ENCODE peak calls at places on chromosomes 5 and 9, in ten cellular contexts. T is cardiac fibroblast, O is fibroblast of mammary gland, U is fibroblast of lung, D is HFF-Myc, B is neural progenitor cell, L is nephron progenitor cell, G is neural crest cell, E is cardiac muscle cell, J is dorsolateral prefrontal cortex. M is an unnamed sample.

GRCh38 chr9:121651295-121652036 is at the start of gene DAB2IP:
- DNase-seq in J (peak), U (peak), G (peak), L (peak), B (peak), E (peak), T (peak), O (no peak), D (no peak), M (no peak)

GRCh38 chr5:119031047-119031886 is 39.6 kb upstream of the DMXL1 start:
- DNase-seq in G (no peak), O (no peak), B (no peak), U (no peak), L (no peak), J (no peak), E (no peak), T (no peak), D (no peak), M (no peak)

GRCh38 chr9:90729351-90729750 is 72.3 kb upstream of the SYK start:
- DNase-seq in L (no peak), O (no peak), E (no peak), B (no peak), U (no peak), T (no peak), D (no peak), J (no peak), G (no peak), M (no peak)

GRCh38 chr9:114803459-114803858 is 2.4 kb downstream of the TNFSF15 start:
- DNase-seq in E (no peak), U (no peak), D (no peak), G (no peak), T (no peak), L (no peak), J (no peak), O (no peak), B (no peak), M (no peak)

GRCh38 chr5:180251141-180251540 is 40.7 kb downstream of the MAPK9 start:
- DNase-seq in B (no peak), D (no peak), E (no peak), L (no peak), T (no peak), U (no peak), O (no peak), G (no peak), J (peak), M (no peak)

GRCh38 chr9:124218438-124219289 is 39.1 kb upstream of the NEK6 start:
- DNase-seq in G (no peak), B (no peak), J (peak), T (peak), O (peak), E (no peak), D (no peak), U (peak), L (no peak), M (no peak)

GRCh38 chr9:127183814-127184582 is 61.6 kb upstream of the ANGPTL2 start:
- DNase-seq in D (no peak), L (no peak), J (peak), T (peak), B (no peak), G (no peak), U (no peak), E (no peak), O (peak), M (no peak)

GRCh38 chr5:172620506-172620905 is 20.6 kb upstream of the NEURL1B start:
- DNase-seq in E (peak), D (no peak), U (no peak), J (no peak), B (no peak), O (no peak), T (no peak), G (no peak), L (no peak), M (no peak)

GRCh38 chr5:41648976-41649375 is 138.6 kb upstream of the PLCXD3 start:
- DNase-seq in L (no peak), U (peak), B (peak), T (no peak), E (no peak), G (no peak), D (no peak), O (no peak), J (no peak), M (no peak)

GRCh38 chr9:19517202-19517942 is 108.6 kb downstream of the ACER2 start:
- DNase-seq in B (peak), J (no peak), D (no peak), L (peak), E (no peak), G (no peak), O (no peak), T (no peak), U (no peak), M (no peak)

GRCh38 chr9:105405514-105406131 is 42.2 kb upstream of the FSD1L start:
- DNase-seq in D (no peak), J (no peak), B (peak), G (no peak), L (no peak), U (peak), E (no peak), O (no peak), T (no peak), M (no peak)

DNA sequence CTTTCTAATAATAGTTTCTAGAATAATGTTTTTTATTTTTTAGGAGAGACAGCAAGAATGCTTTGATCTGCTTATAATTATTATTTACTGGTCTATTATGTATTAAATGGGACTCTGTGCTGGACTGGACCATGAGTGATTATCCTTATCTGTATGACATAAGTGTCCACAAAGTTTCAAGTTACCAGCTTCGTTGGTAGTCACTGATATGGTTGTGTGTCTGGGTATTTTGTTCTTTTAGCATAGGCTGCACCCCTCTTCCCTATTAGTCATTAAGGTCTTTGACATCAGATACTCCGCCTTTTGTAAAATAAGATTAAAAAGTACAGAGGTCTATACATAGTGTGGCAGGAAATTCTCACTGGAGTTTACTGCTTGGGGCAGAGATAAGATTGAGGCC is 99.3 kb downstream of the TMEM215 start:
- DNase-seq in D (no peak), B (no peak), G (no peak), J (no peak), L (no peak), U (no peak), E (no peak), O (no peak), T (no peak), M (no peak)
- TF ChIP-seq CTCF in D (no peak), B (no peak), G (no peak), J (no peak), L (no peak), U (no peak), E (no peak), O (no peak), T (no peak), M (no peak)

DNA sequence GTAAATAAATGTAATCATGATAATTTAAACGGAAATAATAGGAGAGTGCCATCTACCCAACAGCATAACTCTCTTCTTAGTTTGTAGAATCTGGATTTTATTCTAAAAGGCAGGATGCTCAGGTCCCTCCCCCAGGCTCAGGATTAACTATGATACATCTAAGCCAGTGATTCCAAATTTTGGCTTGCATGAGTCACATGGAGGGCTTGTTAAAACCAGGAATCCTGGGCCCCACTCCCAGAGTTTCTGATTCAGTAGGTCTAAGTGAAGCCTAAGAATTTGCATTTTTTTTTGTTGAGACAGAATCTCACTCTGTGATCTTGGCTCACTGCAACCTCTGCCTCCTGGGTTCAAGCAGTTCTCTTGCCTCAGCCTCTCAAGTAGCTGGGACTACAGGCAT is 62.3 kb upstream of the ZFR start:
- DNase-seq in T (peak), E (no peak), O (peak), L (no peak), J (no peak), U (peak), B (no peak), G (no peak), D (peak), M (peak)
- TF ChIP-seq CTCF in T (no peak), E (no peak), O (no peak), L (no peak), J (no peak), U (no peak), B (no peak), G (no peak), D (no peak), M (no peak)

GRCh38 chr5:31845351-31845750 is 206.4 kb downstream of the PDZD2 start:
- DNase-seq in T (no peak), E (no peak), U (peak), O (no peak), B (no peak), G (no peak), J (no peak), D (no peak), L (no peak), M (no peak)
- TF ChIP-seq CTCF in T (no peak), E (no peak), U (no peak), O (no peak), B (no peak), G (no peak), J (no peak), D (no peak), L (no peak), M (no peak)

GRCh38 chr5:58477760-58478159 is 13.5 kb upstream of the GAPT start:
- DNase-seq in T (peak), G (no peak), L (no peak), J (no peak), O (no peak), U (no peak), E (no peak), D (no peak), B (peak), M (no peak)
- TF ChIP-seq CTCF in T (no peak), G (no peak), L (no peak), J (peak), O (peak), U (no peak), E (peak), D (no peak), B (peak), M (no peak)

GRCh38 chr9:137611623-137612609 is 6.4 kb downstream of the ARRDC1 start:
- DNase-seq in O (peak), B (no peak), J (no peak), U (peak), L (no peak), G (no peak), E (no peak), T (peak), D (no peak), M (no peak)
- TF ChIP-seq CTCF in O (no peak), B (no peak), J (no peak), U (no peak), L (no peak), G (no peak), E (no peak), T (no peak), D (no peak), M (no peak)

GRCh38 chr5:79924936-79925893 is 65.8 kb downstream of the MTX3 start:
- DNase-seq in G (no peak), O (peak), U (no peak), E (peak), L (no peak), T (peak), D (no peak), B (peak), J (no peak), M (no peak)
- TF ChIP-seq CTCF in G (peak), O (peak), U (peak), E (no peak), L (no peak), T (peak), D (peak), B (peak), J (no peak), M (peak)

GRCh38 chr9:17862081-17862480 is 283.2 kb downstream of the SH3GL2 start:
- DNase-seq in E (no peak), L (no peak), T (no peak), B (no peak), J (no peak), D (no peak), G (no peak), U (no peak), O (no peak), M (no peak)
- TF ChIP-seq CTCF in E (no peak), L (no peak), T (no peak), B (no peak), J (no peak), D (no peak), G (no peak), U (no peak), O (no peak), M (no peak)

GRCh38 chr5:15168397-15168796 is 296.8 kb upstream of the ANKH start:
- DNase-seq in T (no peak), D (no peak), O (no peak), U (no peak), J (no peak), L (no peak), G (no peak), E (no peak), B (no peak), M (no peak)
- TF ChIP-seq CTCF in T (no peak), D (no peak), O (no peak), U (no peak), J (no peak), L (no peak), G (no peak), E (no peak), B (no peak), M (no peak)

GRCh38 chr9:16868706-16869105 is 1.8 kb downstream of the BNC2 start:
- DNase-seq in T (peak), E (no peak), G (no peak), J (no peak), O (peak), L (no peak), U (peak), D (no peak), B (no peak), M (no peak)
- TF ChIP-seq CTCF in T (no peak), E (no peak), G (no peak), J (no peak), O (no peak), L (no peak), U (no peak), D (no peak), B (no peak), M (no peak)

GRCh38 chr5:141040763-141041426 is 10.3 kb upstream of the PCDHB1 start:
- DNase-seq in B (peak), D (peak), L (peak), T (peak), J (peak), E (peak), O (peak), U (peak), G (peak), M (no peak)
- TF ChIP-seq CTCF in B (peak), D (peak), L (peak), T (peak), J (peak), E (peak), O (peak), U (peak), G (peak), M (peak)